ENCODE peak calls at places on chromosomes 4 and X, in nine cellular contexts. One of them, this sample, is unnamed.
A peak's percentile ranks its signal among the peaks of the same experiment; 100 is the strongest.

GRCh38 chr4:38842998-38843397 is 13.6 kb downstream of the TLR6 start:
- DNase-seq in Peyer's patch: no peak
- DNase-seq in sigmoid colon: no peak
- DNase-seq in tibial nerve: no peak
- DNase-seq in endothelial cell of umbilical vein: no peak
- DNase-seq in GM12878: no peak
- DNase-seq in thyroid gland: no peak
- DNase-seq in right lobe of liver: no peak
- DNase-seq in IMR-90: no peak
- DNase-seq in this sample: no peak

GRCh38 chr4:55951191-55951922 is 2.6 kb downstream of the CEP135 start:
- DNase-seq in right lobe of liver: no peak
- DNase-seq in endothelial cell of umbilical vein: no peak
- DNase-seq in thyroid gland: no peak
- DNase-seq in sigmoid colon: no peak
- DNase-seq in tibial nerve: no peak
- DNase-seq in Peyer's patch: no peak
- DNase-seq in IMR-90: no peak
- DNase-seq in GM12878: no peak
- DNase-seq in this sample: no peak

GRCh38 chrX:139766545-139766983 is 58.6 kb upstream of the MCF2 start:
- DNase-seq in IMR-90: no peak
- DNase-seq in thyroid gland: no peak
- DNase-seq in tibial nerve: no peak
- DNase-seq in sigmoid colon: no peak
- DNase-seq in Peyer's patch: no peak
- DNase-seq in right lobe of liver: no peak
- DNase-seq in GM12878: peak; percentile 8
- DNase-seq in endothelial cell of umbilical vein: no peak
- DNase-seq in this sample: no peak

GRCh38 chr4:63717384-63717783 is 691.9 kb downstream of the TECRL start:
- DNase-seq in sigmoid colon: no peak
- DNase-seq in endothelial cell of umbilical vein: no peak
- DNase-seq in GM12878: peak; percentile 3
- DNase-seq in tibial nerve: no peak
- DNase-seq in IMR-90: no peak
- DNase-seq in Peyer's patch: no peak
- DNase-seq in right lobe of liver: no peak
- DNase-seq in thyroid gland: no peak
- DNase-seq in this sample: no peak

GRCh38 chr4:20127626-20128025 is 124.1 kb upstream of the SLIT2 start:
- DNase-seq in sigmoid colon: no peak
- DNase-seq in GM12878: no peak
- DNase-seq in endothelial cell of umbilical vein: no peak
- DNase-seq in IMR-90: peak; percentile 70
- DNase-seq in right lobe of liver: no peak
- DNase-seq in Peyer's patch: no peak
- DNase-seq in thyroid gland: no peak
- DNase-seq in tibial nerve: no peak
- DNase-seq in this sample: no peak

GRCh38 chrX:149032449-149032848 is 472.7 kb downstream of the IDS start:
- DNase-seq in sigmoid colon: no peak
- DNase-seq in endothelial cell of umbilical vein: no peak
- DNase-seq in Peyer's patch: no peak
- DNase-seq in right lobe of liver: no peak
- DNase-seq in IMR-90: no peak
- DNase-seq in tibial nerve: no peak
- DNase-seq in thyroid gland: no peak
- DNase-seq in GM12878: no peak
- DNase-seq in this sample: no peak

GRCh38 chr4:165131247-165131832 is 18.7 kb upstream of the TMEM192 start:
- DNase-seq in right lobe of liver: no peak
- DNase-seq in endothelial cell of umbilical vein: peak; percentile 73
- DNase-seq in IMR-90: peak; percentile 55
- DNase-seq in GM12878: peak; percentile 41
- DNase-seq in thyroid gland: peak; percentile 71
- DNase-seq in sigmoid colon: peak; percentile 70
- DNase-seq in Peyer's patch: peak; percentile 53
- DNase-seq in tibial nerve: peak; percentile 84
- DNase-seq in this sample: peak; percentile 59

GRCh38 chr4:97073194-97073593 is 1070.1 kb downstream of the STPG2 start:
- DNase-seq in tibial nerve: no peak
- DNase-seq in right lobe of liver: no peak
- DNase-seq in endothelial cell of umbilical vein: no peak
- DNase-seq in IMR-90: no peak
- DNase-seq in thyroid gland: no peak
- DNase-seq in Peyer's patch: no peak
- DNase-seq in sigmoid colon: no peak
- DNase-seq in GM12878: no peak
- DNase-seq in this sample: no peak

GRCh38 chr4:3318561-3319021 is 25.8 kb downstream of the RGS12 start:
- DNase-seq in GM12878: no peak
- DNase-seq in Peyer's patch: peak; percentile 52
- DNase-seq in right lobe of liver: peak; percentile 51
- DNase-seq in IMR-90: no peak
- DNase-seq in thyroid gland: no peak
- DNase-seq in sigmoid colon: peak; percentile 46
- DNase-seq in tibial nerve: no peak
- DNase-seq in endothelial cell of umbilical vein: no peak
- DNase-seq in this sample: no peak

GRCh38 chr4:3315566-3315965 is 22.7 kb downstream of the RGS12 start:
- DNase-seq in IMR-90: no peak
- DNase-seq in tibial nerve: no peak
- DNase-seq in right lobe of liver: peak; percentile 27
- DNase-seq in GM12878: no peak
- DNase-seq in Peyer's patch: no peak
- DNase-seq in endothelial cell of umbilical vein: no peak
- DNase-seq in sigmoid colon: no peak
- DNase-seq in thyroid gland: no peak
- DNase-seq in this sample: no peak

GRCh38 chr4:3317011-3317655 is 24.3 kb downstream of the RGS12 start:
- DNase-seq in sigmoid colon: no peak
- DNase-seq in thyroid gland: no peak
- DNase-seq in tibial nerve: no peak
- DNase-seq in right lobe of liver: peak; percentile 51
- DNase-seq in IMR-90: no peak
- DNase-seq in endothelial cell of umbilical vein: no peak
- DNase-seq in Peyer's patch: peak; percentile 28
- DNase-seq in GM12878: no peak
- DNase-seq in this sample: peak; percentile 30

GRCh38 chr4:3316146-3316545 is 23.3 kb downstream of the RGS12 start:
- DNase-seq in GM12878: no peak
- DNase-seq in IMR-90: no peak
- DNase-seq in right lobe of liver: peak; percentile 31
- DNase-seq in sigmoid colon: no peak
- DNase-seq in tibial nerve: no peak
- DNase-seq in endothelial cell of umbilical vein: no peak
- DNase-seq in Peyer's patch: peak; percentile 40
- DNase-seq in thyroid gland: no peak
- DNase-seq in this sample: no peak

DNA sequence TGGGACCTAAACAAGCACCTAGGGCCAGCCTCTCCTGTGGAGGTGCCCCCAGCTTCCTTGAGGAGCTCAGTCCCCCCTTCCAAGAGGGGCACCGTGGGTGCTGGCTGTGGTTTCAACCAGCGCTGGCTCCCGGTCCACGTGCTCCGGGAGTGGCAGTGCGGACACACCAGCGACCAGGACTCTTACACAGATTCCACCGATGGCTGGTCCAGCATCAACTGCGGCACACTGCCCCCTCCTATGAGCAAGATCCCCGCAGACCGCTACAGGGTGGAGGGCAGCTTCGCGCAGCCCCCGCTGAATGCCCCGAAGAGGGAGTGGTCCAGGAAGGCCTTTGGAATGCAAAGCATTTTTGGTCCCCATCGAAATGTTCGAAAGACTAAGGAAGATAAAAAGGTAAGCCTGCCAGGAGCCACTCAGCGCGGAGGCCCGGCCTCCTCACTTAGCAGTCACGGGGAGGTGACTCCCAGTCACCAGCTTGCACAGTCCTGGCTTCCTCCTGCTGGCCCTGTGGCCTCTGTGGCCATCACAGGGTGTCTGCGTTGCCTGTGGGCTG is 24.9 kb downstream of the RGS12 start:
- DNase-seq in right lobe of liver: peak; percentile 51
- DNase-seq in tibial nerve: no peak
- DNase-seq in sigmoid colon: no peak
- DNase-seq in thyroid gland: no peak
- DNase-seq in GM12878: no peak
- DNase-seq in IMR-90: no peak
- DNase-seq in Peyer's patch: peak; percentile 23
- DNase-seq in endothelial cell of umbilical vein: no peak
- DNase-seq in this sample: no peak
- H3K27ac ChIP-seq in right lobe of liver: no peak overlapping the region
- H3K27ac ChIP-seq in tibial nerve: no peak overlapping the region
- H3K27ac ChIP-seq in sigmoid colon: no peak overlapping the region
- H3K27ac ChIP-seq in thyroid gland: no peak overlapping the region
- H3K27ac ChIP-seq in GM12878: no peak overlapping the region
- H3K27ac ChIP-seq in IMR-90: no peak overlapping the region
- H3K27ac ChIP-seq in Peyer's patch: no peak overlapping the region
- H3K27ac ChIP-seq in endothelial cell of umbilical vein: no peak overlapping the region
- H3K27ac ChIP-seq in this sample: no peak overlapping the region

GRCh38 chr4:25860586-25861421 is 2.0 kb downstream of the SEL1L3 start:
- DNase-seq in endothelial cell of umbilical vein: peak; percentile 55
- DNase-seq in IMR-90: peak; percentile 42
- DNase-seq in sigmoid colon: no peak
- DNase-seq in right lobe of liver: no peak
- DNase-seq in Peyer's patch: no peak
- DNase-seq in thyroid gland: no peak
- DNase-seq in tibial nerve: no peak
- DNase-seq in GM12878: no peak
- DNase-seq in this sample: no peak

GRCh38 chr4:25859429-25860148 is 3.2 kb downstream of the SEL1L3 start:
- DNase-seq in right lobe of liver: no peak
- DNase-seq in sigmoid colon: no peak
- DNase-seq in tibial nerve: no peak
- DNase-seq in GM12878: no peak
- DNase-seq in IMR-90: no peak
- DNase-seq in thyroid gland: no peak
- DNase-seq in endothelial cell of umbilical vein: peak; percentile 63
- DNase-seq in Peyer's patch: no peak
- DNase-seq in this sample: no peak

GRCh38 chr4:25857851-25858400 is 4.9 kb downstream of the SEL1L3 start:
- DNase-seq in IMR-90: no peak
- DNase-seq in endothelial cell of umbilical vein: no peak
- DNase-seq in tibial nerve: no peak
- DNase-seq in right lobe of liver: no peak
- DNase-seq in GM12878: no peak
- DNase-seq in sigmoid colon: no peak
- DNase-seq in thyroid gland: no peak
- DNase-seq in Peyer's patch: no peak
- DNase-seq in this sample: no peak

GRCh38 chr4:25857403-25857802 is 5.4 kb downstream of the SEL1L3 start:
- DNase-seq in GM12878: no peak
- DNase-seq in right lobe of liver: no peak
- DNase-seq in endothelial cell of umbilical vein: no peak
- DNase-seq in Peyer's patch: no peak
- DNase-seq in sigmoid colon: no peak
- DNase-seq in tibial nerve: no peak
- DNase-seq in IMR-90: no peak
- DNase-seq in thyroid gland: no peak
- DNase-seq in this sample: no peak

DNA sequence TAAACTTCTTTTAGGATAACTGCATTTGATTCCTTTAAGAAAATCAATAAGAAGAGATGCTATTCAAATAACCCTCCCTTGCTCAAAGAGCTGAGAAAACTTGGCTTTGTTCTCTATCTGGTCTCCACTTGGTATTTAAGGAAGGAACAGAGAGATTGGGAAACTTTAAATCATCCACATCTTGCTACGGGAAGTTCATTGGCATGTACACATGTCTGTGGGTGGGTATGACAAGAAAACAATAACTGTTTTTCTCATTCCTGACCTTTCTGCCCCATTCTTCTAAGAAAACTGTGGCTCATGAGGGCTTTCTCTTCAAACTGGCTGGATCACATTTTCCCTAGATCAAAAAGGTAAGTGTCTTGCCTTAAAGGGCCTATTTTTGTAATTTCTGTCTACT is 6.0 kb downstream of the SEL1L3 start:
- DNase-seq in Peyer's patch: no peak
- DNase-seq in endothelial cell of umbilical vein: peak; percentile 58
- DNase-seq in right lobe of liver: no peak
- DNase-seq in IMR-90: no peak
- DNase-seq in tibial nerve: no peak
- DNase-seq in sigmoid colon: no peak
- DNase-seq in thyroid gland: no peak
- DNase-seq in GM12878: no peak
- DNase-seq in this sample: no peak
- H3K4me1 ChIP-seq in Peyer's patch: peaks cover 15% of the 10 kb centered on the region
- H3K4me1 ChIP-seq in endothelial cell of umbilical vein: peaks cover 48% of the 10 kb centered on the region
- H3K4me1 ChIP-seq in right lobe of liver: no peaks in the 10 kb centered on the region
- H3K4me1 ChIP-seq in IMR-90: peaks cover 13% of the 10 kb centered on the region
- H3K4me1 ChIP-seq in tibial nerve: peaks cover 13% of the 10 kb centered on the region
- H3K4me1 ChIP-seq in sigmoid colon: peaks cover 4% of the 10 kb centered on the region
- H3K4me1 ChIP-seq in thyroid gland: peaks cover 28% of the 10 kb centered on the region
- H3K4me1 ChIP-seq in GM12878: peaks cover 23% of the 10 kb centered on the region
- H3K4me1 ChIP-seq in this sample: no peaks in the 10 kb centered on the region

GRCh38 chrX:74422576-74423288 is 1.4 kb downstream of the SLC16A2 start:
- DNase-seq in Peyer's patch: peak; percentile 52
- DNase-seq in GM12878: no peak
- DNase-seq in thyroid gland: peak; percentile 54
- DNase-seq in sigmoid colon: peak; percentile 90
- DNase-seq in tibial nerve: no peak
- DNase-seq in right lobe of liver: peak; percentile 77
- DNase-seq in IMR-90: peak; percentile 66
- DNase-seq in endothelial cell of umbilical vein: peak; percentile 7
- DNase-seq in this sample: peak; percentile 64
- TF ChIP-seq POLR2A in Peyer's patch: no peak
- TF ChIP-seq POLR2A in GM12878: no peak
- TF ChIP-seq POLR2A in thyroid gland: peak; percentile 46
- TF ChIP-seq POLR2A in sigmoid colon: peak; percentile 39
- TF ChIP-seq POLR2A in tibial nerve: no peak
- TF ChIP-seq POLR2A in right lobe of liver: peak; percentile 49
- TF ChIP-seq POLR2A in IMR-90: peak; percentile 67
- TF ChIP-seq POLR2A in endothelial cell of umbilical vein: no peak
- TF ChIP-seq POLR2A in this sample: peak; percentile 27

GRCh38 chr4:123597586-123597985 is 201.0 kb downstream of the SPRY1 start:
- DNase-seq in endothelial cell of umbilical vein: no peak
- DNase-seq in GM12878: no peak
- DNase-seq in right lobe of liver: no peak
- DNase-seq in sigmoid colon: no peak
- DNase-seq in tibial nerve: no peak
- DNase-seq in IMR-90: peak; percentile 60
- DNase-seq in Peyer's patch: no peak
- DNase-seq in thyroid gland: no peak
- DNase-seq in this sample: no peak

GRCh38 chr4:123600426-123600825 is 203.8 kb downstream of the SPRY1 start:
- DNase-seq in Peyer's patch: no peak
- DNase-seq in IMR-90: no peak
- DNase-seq in right lobe of liver: no peak
- DNase-seq in tibial nerve: no peak
- DNase-seq in GM12878: no peak
- DNase-seq in endothelial cell of umbilical vein: no peak
- DNase-seq in thyroid gland: no peak
- DNase-seq in sigmoid colon: no peak
- DNase-seq in this sample: no peak

GRCh38 chr4:123599920-123600394 is 203.4 kb downstream of the SPRY1 start:
- DNase-seq in IMR-90: peak; percentile 5
- DNase-seq in tibial nerve: peak; percentile 61
- DNase-seq in sigmoid colon: peak; percentile 79
- DNase-seq in GM12878: peak; percentile 85
- DNase-seq in Peyer's patch: peak; percentile 73
- DNase-seq in right lobe of liver: peak; percentile 83
- DNase-seq in thyroid gland: peak; percentile 62
- DNase-seq in endothelial cell of umbilical vein: peak; percentile 94
- DNase-seq in this sample: peak; percentile 59

GRCh38 chr4:123600921-123601904 is 204.6 kb downstream of the SPRY1 start:
- DNase-seq in endothelial cell of umbilical vein: no peak
- DNase-seq in tibial nerve: no peak
- DNase-seq in sigmoid colon: no peak
- DNase-seq in Peyer's patch: no peak
- DNase-seq in IMR-90: no peak
- DNase-seq in right lobe of liver: no peak
- DNase-seq in GM12878: no peak
- DNase-seq in thyroid gland: no peak
- DNase-seq in this sample: no peak

DNA sequence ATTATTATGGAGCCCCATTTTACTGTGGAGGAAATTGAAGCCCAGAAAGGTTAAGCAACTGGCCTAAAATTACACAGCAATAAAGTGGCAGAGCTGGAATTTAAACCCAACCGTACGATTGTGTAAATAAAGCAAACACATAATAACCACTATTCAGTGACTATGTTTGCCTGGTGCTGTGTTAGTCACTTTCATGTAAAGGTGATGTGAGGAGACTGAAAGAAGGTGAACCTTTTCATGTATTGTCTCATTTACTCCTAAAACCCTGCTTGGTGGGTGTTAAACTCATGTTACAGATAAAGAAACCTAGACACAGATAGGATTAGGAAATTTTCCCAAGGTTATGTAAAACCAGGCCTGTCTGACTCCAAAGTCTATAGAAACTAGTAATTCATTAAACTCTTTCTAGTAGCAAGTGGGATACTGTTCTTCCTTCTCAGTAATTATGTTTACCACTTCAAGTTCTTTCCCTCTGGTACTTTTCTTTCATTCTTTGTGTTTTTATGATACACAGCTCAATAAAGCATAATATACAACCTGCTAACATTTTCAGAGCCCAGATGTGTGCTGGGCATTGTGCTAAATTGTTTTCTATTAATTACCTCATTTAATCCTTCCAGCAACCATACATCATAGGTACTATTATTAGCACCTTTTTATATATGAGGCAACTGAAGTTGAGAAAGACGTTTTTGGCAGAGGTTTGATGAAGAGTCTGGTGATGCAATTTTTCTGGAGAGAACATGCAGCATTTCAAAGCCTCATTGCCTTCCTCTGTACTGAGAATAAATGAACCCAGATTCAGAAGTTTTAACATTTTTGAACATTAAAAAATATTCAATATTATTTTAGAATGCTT is 202.7 kb downstream of the SPRY1 start:
- DNase-seq in right lobe of liver: no peak
- DNase-seq in endothelial cell of umbilical vein: no peak
- DNase-seq in tibial nerve: peak; percentile 12
- DNase-seq in Peyer's patch: no peak
- DNase-seq in thyroid gland: no peak
- DNase-seq in GM12878: no peak
- DNase-seq in IMR-90: peak; percentile 53
- DNase-seq in sigmoid colon: no peak
- DNase-seq in this sample: peak; percentile 25
- H3K27ac ChIP-seq in right lobe of liver: peak overlapping the region; percentile 60
- H3K27ac ChIP-seq in endothelial cell of umbilical vein: peak overlapping the region; percentile 73
- H3K27ac ChIP-seq in tibial nerve: peak overlapping the region; percentile 41
- H3K27ac ChIP-seq in Peyer's patch: peak overlapping the region; percentile 70
- H3K27ac ChIP-seq in thyroid gland: no peak overlapping the region
- H3K27ac ChIP-seq in GM12878: no peak overlapping the region
- H3K27ac ChIP-seq in IMR-90: no peak overlapping the region
- H3K27ac ChIP-seq in sigmoid colon: peak overlapping the region; percentile 47
- H3K27ac ChIP-seq in this sample: no peak overlapping the region

This sample was measured in ovary.